ENCODE peak calls at places on chromosomes 13 and 19, in seven cellular contexts. One of them, this sample, is unnamed.

GRCh38 chr13:37473035-37473434 is 125.5 kb downstream of the POSTN start:
- DNase-seq in left ventricle myocardium inferior: no peak
- DNase-seq in CD8-positive, alpha-beta T cell: no peak
- DNase-seq in uterus: no peak
- DNase-seq in HCT116: no peak
- DNase-seq in testis: no peak
- DNase-seq in BJ: no peak
- DNase-seq in this sample: no peak

GRCh38 chr19:33293255-33294057 is 8.9 kb downstream of the CEBPA start:
- DNase-seq in left ventricle myocardium inferior: no peak
- DNase-seq in BJ: peak; percentile 69
- DNase-seq in HCT116: no peak
- DNase-seq in testis: no peak
- DNase-seq in CD8-positive, alpha-beta T cell: no peak
- DNase-seq in uterus: peak; percentile 32
- DNase-seq in this sample: no peak

GRCh38 chr13:25249001-25249543 is 38.2 kb downstream of the MTMR6 start:
- DNase-seq in BJ: peak; percentile 17
- DNase-seq in CD8-positive, alpha-beta T cell: no peak
- DNase-seq in testis: no peak
- DNase-seq in HCT116: no peak
- DNase-seq in left ventricle myocardium inferior: no peak
- DNase-seq in uterus: no peak
- DNase-seq in this sample: no peak

GRCh38 chr19:58021541-58022282 is 12.1 kb upstream of the ZSCAN1 start:
- DNase-seq in uterus: peak; percentile 61
- DNase-seq in HCT116: no peak
- DNase-seq in CD8-positive, alpha-beta T cell: no peak
- DNase-seq in left ventricle myocardium inferior: no peak
- DNase-seq in testis: peak; percentile 80
- DNase-seq in BJ: no peak
- DNase-seq in this sample: no peak

GRCh38 chr19:46615966-46616365 is 8.9 kb downstream of the PTGIR start:
- DNase-seq in left ventricle myocardium inferior: peak; percentile 1
- DNase-seq in uterus: no peak
- DNase-seq in BJ: no peak
- DNase-seq in HCT116: no peak
- DNase-seq in CD8-positive, alpha-beta T cell: no peak
- DNase-seq in testis: no peak
- DNase-seq in this sample: no peak

GRCh38 chr13:113856716-113857065 is 7.2 kb downstream of the GAS6 start:
- DNase-seq in left ventricle myocardium inferior: no peak
- DNase-seq in uterus: peak; percentile 30
- DNase-seq in testis: peak; percentile 91
- DNase-seq in HCT116: no peak
- DNase-seq in CD8-positive, alpha-beta T cell: no peak
- DNase-seq in BJ: no peak
- DNase-seq in this sample: no peak

GRCh38 chr19:28746486-28746885 is 466.5 kb downstream of the UQCRFS1 start:
- DNase-seq in HCT116: no peak
- DNase-seq in CD8-positive, alpha-beta T cell: no peak
- DNase-seq in BJ: no peak
- DNase-seq in uterus: no peak
- DNase-seq in left ventricle myocardium inferior: no peak
- DNase-seq in testis: no peak
- DNase-seq in this sample: no peak

GRCh38 chr13:31049833-31050232 is 111.9 kb downstream of the HSPH1 start:
- DNase-seq in HCT116: no peak
- DNase-seq in uterus: no peak
- DNase-seq in CD8-positive, alpha-beta T cell: no peak
- DNase-seq in testis: peak; percentile 30
- DNase-seq in left ventricle myocardium inferior: peak; percentile 23
- DNase-seq in BJ: no peak
- DNase-seq in this sample: no peak

GRCh38 chr19:36916991-36917390 is 859 bp downstream of the ZNF568 start:
- DNase-seq in uterus: no peak
- DNase-seq in BJ: peak; percentile 1
- DNase-seq in HCT116: no peak
- DNase-seq in testis: peak; percentile 27
- DNase-seq in CD8-positive, alpha-beta T cell: no peak
- DNase-seq in left ventricle myocardium inferior: no peak
- DNase-seq in this sample: peak; percentile 9

GRCh38 chr13:75384881-75385707 is 96.9 kb downstream of the TBC1D4 start:
- DNase-seq in CD8-positive, alpha-beta T cell: no peak
- DNase-seq in uterus: no peak
- DNase-seq in testis: no peak
- DNase-seq in BJ: no peak
- DNase-seq in left ventricle myocardium inferior: no peak
- DNase-seq in HCT116: no peak
- DNase-seq in this sample: no peak

GRCh38 chr13:87311165-87311564 is 360.0 kb upstream of the SLITRK5 start:
- DNase-seq in uterus: no peak
- DNase-seq in left ventricle myocardium inferior: no peak
- DNase-seq in testis: no peak
- DNase-seq in CD8-positive, alpha-beta T cell: no peak
- DNase-seq in BJ: no peak
- DNase-seq in HCT116: no peak
- DNase-seq in this sample: no peak

GRCh38 chr19:14515501-14516047 is 2.6 kb downstream of the DNAJB1 start:
- DNase-seq in uterus: no peak
- DNase-seq in HCT116: no peak
- DNase-seq in testis: no peak
- DNase-seq in left ventricle myocardium inferior: no peak
- DNase-seq in CD8-positive, alpha-beta T cell: no peak
- DNase-seq in BJ: no peak
- DNase-seq in this sample: no peak

GRCh38 chr19:47461876-47462275 is 9.8 kb downstream of the SLC8A2 start:
- DNase-seq in HCT116: no peak
- DNase-seq in BJ: no peak
- DNase-seq in CD8-positive, alpha-beta T cell: no peak
- DNase-seq in testis: no peak
- DNase-seq in left ventricle myocardium inferior: no peak
- DNase-seq in uterus: no peak
- DNase-seq in this sample: no peak

GRCh38 chr13:19818223-19818842 is 35.6 kb upstream of the PSPC1 start:
- DNase-seq in testis: peak; percentile 66
- DNase-seq in uterus: no peak
- DNase-seq in HCT116: peak; percentile 65
- DNase-seq in CD8-positive, alpha-beta T cell: peak; percentile 54
- DNase-seq in BJ: no peak
- DNase-seq in left ventricle myocardium inferior: peak; percentile 32
- DNase-seq in this sample: peak; percentile 26

GRCh38 chr19:36373638-36374156 is 5.3 kb downstream of the ZFP14 start:
- DNase-seq in testis: no peak
- DNase-seq in uterus: no peak
- DNase-seq in CD8-positive, alpha-beta T cell: no peak
- DNase-seq in HCT116: no peak
- DNase-seq in BJ: no peak
- DNase-seq in left ventricle myocardium inferior: no peak
- DNase-seq in this sample: no peak

GRCh38 chr19:10388957-10389356 is 8.6 kb upstream of the TYK2 start:
- DNase-seq in left ventricle myocardium inferior: peak; percentile 88
- DNase-seq in HCT116: peak; percentile 77
- DNase-seq in BJ: no peak
- DNase-seq in uterus: peak; percentile 86
- DNase-seq in CD8-positive, alpha-beta T cell: peak; percentile 92
- DNase-seq in testis: peak; percentile 96
- DNase-seq in this sample: peak; percentile 46

GRCh38 chr19:35211545-35212230 is 16.9 kb downstream of the FAM187B start:
- DNase-seq in BJ: no peak
- DNase-seq in CD8-positive, alpha-beta T cell: peak; percentile 87
- DNase-seq in uterus: peak; percentile 23
- DNase-seq in left ventricle myocardium inferior: peak; percentile 33
- DNase-seq in testis: peak; percentile 49
- DNase-seq in HCT116: no peak
- DNase-seq in this sample: no peak

GRCh38 chr19:49691243-49692101 is 556 bp downstream of the CPT1C start:
- DNase-seq in CD8-positive, alpha-beta T cell: no peak
- DNase-seq in BJ: no peak
- DNase-seq in testis: peak; percentile 69
- DNase-seq in uterus: peak; percentile 73
- DNase-seq in HCT116: no peak
- DNase-seq in left ventricle myocardium inferior: peak; percentile 68
- DNase-seq in this sample: no peak

GRCh38 chr19:33005440-33005839 is 33.4 kb downstream of the FAAP24 start:
- DNase-seq in CD8-positive, alpha-beta T cell: no peak
- DNase-seq in BJ: no peak
- DNase-seq in left ventricle myocardium inferior: no peak
- DNase-seq in uterus: no peak
- DNase-seq in HCT116: no peak
- DNase-seq in testis: no peak
- DNase-seq in this sample: no peak

DNA sequence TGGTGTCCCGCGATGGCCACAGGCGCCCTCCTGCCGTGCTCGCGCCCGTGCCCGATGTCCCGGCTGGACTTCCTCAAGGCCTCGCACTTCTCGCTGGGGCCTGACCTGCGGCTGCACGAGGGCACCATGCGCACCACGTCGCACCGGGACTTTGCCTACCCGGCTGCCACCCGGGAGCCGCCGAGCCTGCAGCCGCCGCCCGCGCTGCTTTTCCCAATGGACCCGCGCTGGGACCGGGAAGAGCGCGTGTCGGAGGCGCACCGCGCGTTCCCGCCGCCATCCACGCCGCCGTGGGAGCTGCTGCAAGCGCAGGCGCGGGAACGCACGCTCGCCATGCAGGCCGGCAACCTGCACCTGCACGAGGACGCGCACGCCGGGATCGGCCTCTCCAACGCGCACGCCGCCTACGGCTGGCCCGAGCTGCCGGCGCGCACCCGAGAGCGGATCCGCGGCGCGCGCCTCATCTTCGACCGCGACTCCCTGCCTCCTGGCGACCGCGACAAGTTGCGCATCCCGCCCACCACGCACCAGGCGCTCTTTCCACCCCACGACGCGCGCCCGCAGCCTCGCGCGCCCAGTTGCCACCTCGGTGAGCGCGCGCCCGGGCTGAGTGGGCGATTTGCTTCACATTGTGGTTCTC is 12.1 kb upstream of the PEX11G start:
- DNase-seq in BJ: no peak
- DNase-seq in CD8-positive, alpha-beta T cell: no peak
- DNase-seq in HCT116: peak; percentile 78
- DNase-seq in testis: peak; percentile 89
- DNase-seq in uterus: no peak
- DNase-seq in left ventricle myocardium inferior: no peak
- DNase-seq in this sample: no peak
- H3K4me3 ChIP-seq in BJ: peak overlapping the region; percentile 39
- H3K4me3 ChIP-seq in CD8-positive, alpha-beta T cell: no peak overlapping the region
- H3K4me3 ChIP-seq in HCT116: peak overlapping the region; percentile 43
- H3K4me3 ChIP-seq in testis: peak overlapping the region; percentile 19
- H3K4me3 ChIP-seq in uterus: no peak overlapping the region
- H3K4me3 ChIP-seq in left ventricle myocardium inferior: peak overlapping the region; percentile 62
- H3K4me3 ChIP-seq in this sample: peak overlapping the region; percentile 40

GRCh38 chr13:109346060-109346459 is 440.3 kb downstream of the IRS2 start:
- DNase-seq in left ventricle myocardium inferior: no peak
- DNase-seq in uterus: no peak
- DNase-seq in BJ: no peak
- DNase-seq in testis: no peak
- DNase-seq in CD8-positive, alpha-beta T cell: no peak
- DNase-seq in HCT116: no peak
- DNase-seq in this sample: no peak
- H3K4me3 ChIP-seq in left ventricle myocardium inferior: no peak overlapping the region
- H3K4me3 ChIP-seq in uterus: no peak overlapping the region
- H3K4me3 ChIP-seq in BJ: no peak overlapping the region
- H3K4me3 ChIP-seq in testis: no peak overlapping the region
- H3K4me3 ChIP-seq in CD8-positive, alpha-beta T cell: no peak overlapping the region
- H3K4me3 ChIP-seq in HCT116: no peak overlapping the region
- H3K4me3 ChIP-seq in this sample: no peak overlapping the region

GRCh38 chr19:48627865-48628314 is 8.6 kb downstream of the SPHK2 start:
- DNase-seq in uterus: no peak
- DNase-seq in HCT116: no peak
- DNase-seq in left ventricle myocardium inferior: no peak
- DNase-seq in CD8-positive, alpha-beta T cell: no peak
- DNase-seq in BJ: no peak
- DNase-seq in testis: no peak
- DNase-seq in this sample: no peak
- H3K4me3 ChIP-seq in uterus: no peak overlapping the region
- H3K4me3 ChIP-seq in HCT116: no peak overlapping the region
- H3K4me3 ChIP-seq in left ventricle myocardium inferior: no peak overlapping the region
- H3K4me3 ChIP-seq in CD8-positive, alpha-beta T cell: no peak overlapping the region
- H3K4me3 ChIP-seq in BJ: no peak overlapping the region
- H3K4me3 ChIP-seq in testis: no peak overlapping the region
- H3K4me3 ChIP-seq in this sample: no peak overlapping the region

GRCh38 chr19:3374369-3375112 is 8.2 kb downstream of the NFIC start:
- DNase-seq in uterus: peak; percentile 69
- DNase-seq in HCT116: no peak
- DNase-seq in testis: peak; percentile 77
- DNase-seq in BJ: no peak
- DNase-seq in left ventricle myocardium inferior: peak; percentile 71
- DNase-seq in CD8-positive, alpha-beta T cell: no peak
- DNase-seq in this sample: no peak

GRCh38 chr19:3372413-3372812 is 6.0 kb downstream of the NFIC start:
- DNase-seq in left ventricle myocardium inferior: no peak
- DNase-seq in testis: no peak
- DNase-seq in CD8-positive, alpha-beta T cell: no peak
- DNase-seq in BJ: no peak
- DNase-seq in uterus: no peak
- DNase-seq in HCT116: no peak
- DNase-seq in this sample: no peak

GRCh38 chr19:3378352-3379146 is 12.2 kb downstream of the NFIC start:
- DNase-seq in testis: no peak
- DNase-seq in uterus: no peak
- DNase-seq in HCT116: no peak
- DNase-seq in left ventricle myocardium inferior: no peak
- DNase-seq in BJ: no peak
- DNase-seq in CD8-positive, alpha-beta T cell: no peak
- DNase-seq in this sample: no peak

GRCh38 chr19:3373971-3374368 is 7.6 kb downstream of the NFIC start:
- DNase-seq in left ventricle myocardium inferior: no peak
- DNase-seq in CD8-positive, alpha-beta T cell: no peak
- DNase-seq in testis: no peak
- DNase-seq in uterus: no peak
- DNase-seq in HCT116: no peak
- DNase-seq in BJ: no peak
- DNase-seq in this sample: no peak

DNA sequence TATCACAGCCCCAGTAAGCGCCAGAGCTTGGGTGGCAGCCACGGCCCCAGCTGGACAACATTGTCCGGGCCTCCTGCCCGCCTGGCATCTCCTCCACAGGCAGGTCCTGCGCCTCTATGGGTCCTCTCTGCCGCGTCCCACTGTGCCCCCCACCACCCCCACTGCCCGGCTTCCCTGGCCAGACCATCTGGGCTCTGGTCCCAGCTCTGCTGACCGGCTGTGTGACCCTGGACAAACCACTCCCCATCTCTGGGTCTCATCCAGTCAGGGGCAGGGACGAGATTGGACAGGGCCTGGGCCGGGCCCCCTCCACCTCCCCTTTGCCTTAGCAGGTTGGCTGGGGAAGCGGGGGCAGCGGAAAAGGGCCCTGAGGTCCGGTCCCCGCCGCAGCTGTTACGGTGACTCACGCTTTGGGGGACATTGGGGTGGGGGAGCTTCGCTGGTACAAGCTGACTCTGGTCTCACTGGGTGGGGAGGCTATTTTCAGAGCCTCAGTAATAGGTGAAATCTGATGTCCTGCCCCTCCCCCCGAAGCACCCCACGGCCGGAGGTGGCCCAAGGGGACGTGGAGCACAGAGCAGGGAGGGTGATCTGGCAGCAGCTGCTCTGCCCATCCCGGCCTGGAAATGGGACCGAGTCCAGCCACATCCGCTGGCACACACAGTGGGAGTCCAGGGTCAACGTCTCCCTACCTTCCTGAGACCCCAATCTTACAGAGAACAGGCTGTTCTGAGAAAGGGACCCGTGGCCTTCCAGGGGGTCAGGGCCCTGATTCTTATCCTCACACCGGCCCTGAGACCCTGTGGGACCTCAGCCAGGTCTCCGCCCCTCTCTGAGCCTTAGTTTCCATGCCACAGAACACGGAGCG is 9.1 kb downstream of the NFIC start:
- DNase-seq in CD8-positive, alpha-beta T cell: no peak
- DNase-seq in BJ: no peak
- DNase-seq in left ventricle myocardium inferior: peak; percentile 87
- DNase-seq in uterus: peak; percentile 94
- DNase-seq in testis: peak; percentile 94
- DNase-seq in HCT116: no peak
- DNase-seq in this sample: no peak
- H3K4me3 ChIP-seq in CD8-positive, alpha-beta T cell: no peak overlapping the region
- H3K4me3 ChIP-seq in BJ: no peak overlapping the region
- H3K4me3 ChIP-seq in left ventricle myocardium inferior: peak overlapping the region; percentile 53
- H3K4me3 ChIP-seq in uterus: peak overlapping the region; percentile 8
- H3K4me3 ChIP-seq in testis: no peak overlapping the region
- H3K4me3 ChIP-seq in HCT116: no peak overlapping the region
- H3K4me3 ChIP-seq in this sample: no peak overlapping the region